ENCODE peak calls at places on chromosomes 11 and 22, in seven cellular contexts. X is thoracic aorta, M is hepatocyte, W is kidney, U is HFF-Myc, T is choroid plexus epithelial cell, F is GM12865. Z is an unnamed sample.

GRCh38 chr22:41449321-41449720 is 2.7 kb upstream of the TOB2 start:
- DNase-seq in X (no peak), M (no peak), W (no peak), U (no peak), T (no peak), F (peak), Z (no peak)

GRCh38 chr11:108369064-108369463 is 98.3 kb downstream of the C11orf65 start:
- DNase-seq in X (no peak), M (no peak), W (no peak), U (no peak), T (peak), F (no peak), Z (no peak)

GRCh38 chr11:34168642-34169051 is 63.2 kb downstream of the NAT10 start:
- DNase-seq in X (no peak), M (peak), W (peak), U (no peak), T (peak), F (no peak), Z (no peak)

GRCh38 chr22:37267128-37267587 is 15.2 kb upstream of the CYTH4 start:
- DNase-seq in X (no peak), M (peak), W (no peak), U (no peak), T (peak), F (peak), Z (peak)

GRCh38 chr11:74288161-74288560 is 23.3 kb downstream of the P4HA3 start:
- DNase-seq in X (peak), M (peak), W (no peak), U (peak), T (peak), F (no peak), Z (peak)

GRCh38 chr11:124953753-124954624 is at the start of gene CCDC15:
- DNase-seq in X (peak), M (peak), W (peak), U (peak), T (peak), F (peak), Z (peak)

GRCh38 chr11:61347916-61348461 is 13.7 kb downstream of the CYB561A3 start:
- DNase-seq in X (no peak), M (no peak), W (peak), U (no peak), T (peak), F (no peak), Z (peak)

GRCh38 chr11:105673089-105673488 is 63.2 kb downstream of the GRIA4 start:
- DNase-seq in X (no peak), M (peak), W (no peak), U (peak), T (peak), F (peak), Z (peak)

GRCh38 chr22:20624161-20624616 is 116.8 kb downstream of the MED15 start:
- DNase-seq in X (no peak), M (no peak), W (no peak), U (no peak), T (peak), F (peak), Z (peak)

GRCh38 chr22:28142361-28142801 is 223.3 kb upstream of the PITPNB start:
- DNase-seq in X (no peak), M (peak), W (no peak), U (peak), T (peak), F (no peak), Z (peak)

GRCh38 chr11:78244546-78245315 is 56.0 kb downstream of the USP35 start:
- DNase-seq in X (no peak), M (no peak), W (no peak), U (no peak), T (no peak), F (no peak), Z (peak)

GRCh38 chr11:76102772-76103171 is 103.5 kb downstream of the WNT11 start:
- DNase-seq in X (no peak), M (peak), W (no peak), U (no peak), T (peak), F (no peak), Z (peak)

GRCh38 chr11:6418199-6418957 is 516 bp downstream of the APBB1 start:
- DNase-seq in X (no peak), M (peak), W (peak), U (no peak), T (peak), F (no peak), Z (no peak)

GRCh38 chr22:49807780-49808708 is 19.6 kb downstream of the BRD1 start:
- DNase-seq in X (no peak), M (no peak), W (no peak), U (no peak), T (no peak), F (no peak), Z (peak)

GRCh38 chr11:124644426-124645280 is 22.0 kb downstream of the TBRG1 start:
- DNase-seq in X (no peak), M (peak), W (no peak), U (peak), T (peak), F (peak), Z (peak)

GRCh38 chr22:28710112-28710888 is 30.7 kb upstream of the TTC28 start:
- DNase-seq in X (no peak), M (peak), W (no peak), U (peak), T (peak), F (no peak), Z (peak)

GRCh38 chr22:50016308-50016987 is 3.9 kb upstream of the IL17REL start:
- DNase-seq in X (no peak), M (no peak), W (peak), U (no peak), T (no peak), F (no peak), Z (no peak)

GRCh38 chr11:119791701-119792151 is 62.7 kb upstream of the NECTIN1 start:
- DNase-seq in X (no peak), M (peak), W (peak), U (no peak), T (peak), F (no peak), Z (peak)

GRCh38 chr11:102138677-102139076 is 28.4 kb downstream of the YAP1 start:
- DNase-seq in X (no peak), M (no peak), W (no peak), U (no peak), T (peak), F (no peak), Z (peak)

GRCh38 chr11:62646825-62647608 is 604 bp upstream of the GANAB start:
- DNase-seq in X (no peak), M (no peak), W (peak), U (no peak), T (no peak), F (no peak), Z (no peak)

GRCh38 chr11:64694821-64695365 is 28.1 kb downstream of the NRXN2 start:
- DNase-seq in X (no peak), M (no peak), W (no peak), U (no peak), T (no peak), F (peak), Z (no peak)

GRCh38 chr11:64621283-64622019 is 30.4 kb downstream of the SLC22A12 start:
- DNase-seq in X (no peak), M (no peak), W (no peak), U (no peak), T (no peak), F (no peak), Z (no peak)

GRCh38 chr11:1553808-1554594 is 18.1 kb downstream of the DUSP8 start:
- DNase-seq in X (no peak), M (peak), W (peak), U (no peak), T (no peak), F (no peak), Z (no peak)

GRCh38 chr11:73393479-73394415 is 17.5 kb downstream of the RELT start:
- DNase-seq in X (no peak), M (peak), W (peak), U (peak), T (peak), F (peak), Z (peak)

GRCh38 chr11:65501005-65501529 is 2.2 kb downstream of the MALAT1 start:
- DNase-seq in X (no peak), M (no peak), W (no peak), U (peak), T (peak), F (no peak), Z (no peak)

GRCh38 chr22:25566812-25567211 is 2.3 kb downstream of the GRK3 start:
- DNase-seq in X (no peak), M (no peak), W (no peak), U (no peak), T (no peak), F (peak), Z (no peak)

GRCh38 chr22:25569983-25570382 is 5.5 kb downstream of the GRK3 start:
- DNase-seq in X (no peak), M (no peak), W (no peak), U (no peak), T (no peak), F (peak), Z (no peak)

GRCh38 chr22:25564979-25565677 is 653 bp downstream of the GRK3 start:
- DNase-seq in X (no peak), M (peak), W (peak), U (no peak), T (peak), F (peak), Z (no peak)

GRCh38 chr22:25564320-25564978 is at the start of gene GRK3:
- DNase-seq in X (no peak), M (peak), W (peak), U (peak), T (peak), F (peak), Z (peak)

GRCh38 chr22:25567305-25567704 is 2.8 kb downstream of the GRK3 start:
- DNase-seq in X (no peak), M (no peak), W (no peak), U (no peak), T (no peak), F (peak), Z (no peak)
- TF ChIP-seq CTCF in X (no peak), M (peak), W (no peak), U (no peak), T (no peak), F (no peak), Z (no peak)

GRCh38 chr11:69101792-69102152 is 53.0 kb downstream of the TPCN2 start:
- DNase-seq in X (no peak), M (no peak), W (peak), U (no peak), T (no peak), F (no peak), Z (no peak)
- H3K4me3 ChIP-seq in X (no peak), M (no peak), W (no peak), U (no peak), T (no peak), F (no peak), Z (no peak)

DNA sequence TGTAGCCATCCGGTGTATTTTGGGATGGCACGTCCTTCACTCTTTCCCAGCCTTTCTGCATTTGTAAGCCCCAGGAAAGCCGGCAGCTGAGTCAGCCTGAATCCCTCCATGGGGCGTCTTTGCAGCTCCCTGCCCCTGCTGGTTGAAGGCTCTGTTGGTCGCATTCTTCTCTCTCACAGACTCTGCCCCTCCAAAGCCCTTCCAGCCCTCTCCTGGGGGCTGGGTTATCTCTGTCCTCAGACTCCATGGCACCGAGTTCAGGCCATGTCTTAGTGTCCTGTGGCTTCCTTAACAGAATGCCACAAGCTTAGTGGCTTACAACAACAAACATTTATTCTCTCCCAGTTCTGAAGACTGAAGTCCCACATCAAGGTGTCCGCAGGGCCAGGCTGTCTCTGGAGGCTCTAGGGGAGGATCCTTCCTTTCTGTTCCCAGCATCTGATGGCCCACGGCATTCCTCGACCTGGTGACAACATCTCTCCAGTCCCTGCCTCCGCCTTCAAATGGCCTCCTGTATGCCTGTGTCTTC is 62.2 kb downstream of the BCR start:
- DNase-seq in X (no peak), M (peak), W (no peak), U (no peak), T (peak), F (no peak), Z (no peak)
- TF ChIP-seq CTCF in X (no peak), M (no peak), W (no peak), U (no peak), T (peak), F (no peak), Z (peak)

GRCh38 chr11:20668844-20669832 is at the start of gene NELL1:
- DNase-seq in X (no peak), M (peak), W (peak), U (no peak), T (peak), F (no peak), Z (no peak)
- H3K4me3 ChIP-seq in X (peak), M (peak), W (peak), U (no peak), T (no peak), F (no peak), Z (no peak)

DNA sequence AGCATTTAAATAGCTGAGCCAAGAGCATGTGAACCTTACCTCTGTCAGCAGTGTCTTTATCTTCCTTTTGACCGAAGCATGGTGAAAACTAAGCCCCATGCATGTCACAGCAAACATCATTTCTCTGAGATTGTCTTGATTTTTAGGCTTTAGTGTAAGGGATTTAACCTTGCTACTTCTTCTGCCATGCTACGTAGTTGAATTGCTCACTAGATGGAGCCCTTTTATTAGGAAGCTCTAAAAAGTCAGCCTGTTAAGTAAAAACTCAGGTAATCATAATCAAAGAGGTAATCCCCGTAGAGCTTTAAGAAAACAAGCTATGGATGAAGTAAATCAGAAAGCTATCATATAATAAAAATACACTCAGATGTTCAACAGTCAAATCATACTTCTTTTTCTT is 149.5 kb downstream of the PGR start:
- DNase-seq in X (no peak), M (peak), W (no peak), U (no peak), T (peak), F (no peak), Z (peak)
- TF ChIP-seq CTCF in X (no peak), M (peak), W (no peak), U (peak), T (peak), F (no peak), Z (peak)

GRCh38 chr11:114160884-114161283 is 101.4 kb downstream of the ZBTB16 start:
- DNase-seq in X (no peak), M (no peak), W (peak), U (no peak), T (no peak), F (no peak), Z (no peak)

GRCh38 chr11:114159320-114159719 is 99.8 kb downstream of the ZBTB16 start:
- DNase-seq in X (no peak), M (no peak), W (peak), U (no peak), T (no peak), F (no peak), Z (no peak)

GRCh38 chr11:114161486-114162250 is 102.2 kb downstream of the ZBTB16 start:
- DNase-seq in X (no peak), M (no peak), W (peak), U (no peak), T (no peak), F (no peak), Z (no peak)

GRCh38 chr11:114158886-114159285 is 99.4 kb downstream of the ZBTB16 start:
- DNase-seq in X (no peak), M (no peak), W (peak), U (no peak), T (no peak), F (no peak), Z (no peak)

DNA sequence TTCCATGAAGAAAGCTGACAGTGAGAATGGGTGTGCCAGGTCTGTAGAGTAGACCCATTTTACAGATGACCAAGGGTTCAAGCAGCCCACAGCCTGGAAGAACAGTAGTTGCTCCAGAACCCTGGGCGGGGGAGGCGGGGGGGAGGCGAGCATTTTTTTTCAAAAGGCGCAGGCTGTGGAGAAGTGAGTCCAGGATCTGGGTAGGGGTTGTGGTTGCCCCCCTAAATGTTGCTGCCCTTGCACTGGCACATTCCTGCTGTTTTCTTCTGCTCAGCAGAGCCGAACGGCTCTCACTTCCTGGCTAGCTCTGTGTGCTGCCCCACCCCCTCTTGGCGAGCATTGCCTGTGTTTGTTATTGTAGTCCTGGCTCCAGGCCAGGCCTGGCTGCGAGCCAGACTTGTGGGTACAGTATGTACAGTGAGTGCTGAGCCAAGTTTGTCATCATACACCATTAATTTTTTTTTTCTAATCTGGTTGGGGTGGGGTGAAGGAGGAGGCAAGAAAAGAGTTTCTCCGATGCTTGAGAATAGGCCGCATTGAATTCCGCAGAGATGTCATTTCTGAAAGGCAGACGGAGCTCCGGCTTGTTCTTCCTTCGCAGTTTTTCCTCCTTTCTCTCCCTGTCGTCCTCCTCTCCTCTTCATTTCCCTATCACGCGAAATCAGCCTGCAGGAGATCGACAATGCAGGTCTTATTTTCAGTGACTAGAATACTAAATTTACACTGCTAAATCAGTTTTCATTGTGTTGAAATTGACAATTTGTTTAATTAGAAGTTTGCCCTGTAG is 100.5 kb downstream of the ZBTB16 start:
- DNase-seq in X (peak), M (peak), W (peak), U (peak), T (peak), F (peak), Z (peak)
- H3K4me3 ChIP-seq in X (peak), M (no peak), W (peak), U (no peak), T (peak), F (no peak), Z (peak)

GRCh38 chr11:66891849-66892660 is 35.2 kb downstream of the LRFN4 start:
- DNase-seq in X (peak), M (peak), W (no peak), U (peak), T (peak), F (peak), Z (peak)
- TF ChIP-seq CTCF in X (no peak), M (no peak), W (no peak), U (no peak), T (peak), F (no peak), Z (no peak)

DNA sequence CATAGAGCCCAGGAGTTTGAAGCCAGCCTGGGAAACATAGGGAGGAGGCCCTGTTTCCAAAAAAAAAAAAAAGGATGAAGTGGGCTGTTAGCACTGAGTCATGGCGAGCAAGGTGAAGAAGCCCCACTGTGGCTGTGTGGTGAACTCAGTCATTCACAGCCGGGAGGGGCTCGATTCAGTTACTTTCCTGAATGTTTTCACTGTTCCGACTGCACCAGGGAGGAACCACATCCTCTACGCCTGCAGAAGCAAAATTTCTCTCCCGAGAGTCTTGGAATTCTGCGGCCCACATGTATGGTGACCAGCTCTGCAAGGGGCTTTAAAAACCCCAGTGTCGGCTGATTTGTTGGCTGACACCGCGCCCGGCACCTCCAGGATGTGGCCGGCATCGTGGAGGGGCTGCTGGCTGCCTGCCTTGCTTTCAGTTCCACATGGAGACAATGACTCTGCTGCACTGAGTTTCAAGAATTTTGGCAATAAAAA is 27.8 kb upstream of the GRAMD4 start:
- DNase-seq in X (no peak), M (no peak), W (peak), U (peak), T (peak), F (peak), Z (peak)
- H3K4me3 ChIP-seq in X (peak), M (no peak), W (no peak), U (peak), T (peak), F (no peak), Z (peak)

DNA sequence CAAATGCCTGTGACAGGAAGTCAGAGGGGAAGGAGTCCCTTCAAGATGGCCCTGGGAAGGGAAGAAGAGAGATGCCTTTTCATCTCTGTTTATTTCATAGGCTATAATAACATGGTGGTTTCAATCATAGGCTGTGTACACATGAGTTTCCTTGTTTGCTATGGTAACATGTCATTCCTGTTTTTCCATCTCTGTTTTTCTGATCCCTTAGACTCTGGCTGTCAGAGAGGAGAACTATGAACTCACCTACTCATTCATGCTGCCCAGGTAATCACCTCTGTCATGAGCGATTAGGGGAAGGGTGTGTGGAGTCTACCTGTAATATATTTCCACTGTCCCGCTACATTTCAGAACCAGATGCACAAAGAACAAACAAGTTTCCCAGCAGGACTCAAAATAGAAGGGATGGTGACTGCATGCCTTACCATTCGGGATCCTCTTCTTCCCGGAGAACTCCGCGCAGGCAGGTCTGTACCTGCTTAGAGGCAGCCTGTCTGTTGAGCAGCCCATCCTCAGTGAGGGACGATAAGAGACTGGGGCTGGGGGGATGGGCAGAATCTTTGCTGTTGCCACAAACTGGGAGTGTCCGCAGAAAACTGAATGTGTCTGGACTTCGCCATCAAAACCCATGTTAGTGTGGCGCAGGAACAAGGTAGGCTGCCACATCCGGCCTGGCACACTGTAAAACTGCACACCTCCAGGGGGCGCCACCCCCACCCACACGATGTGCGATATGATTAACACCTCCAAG is 7.1 kb upstream of the PEX26 start:
- DNase-seq in X (no peak), M (no peak), W (no peak), U (no peak), T (no peak), F (no peak), Z (no peak)
- TF ChIP-seq CTCF in X (no peak), M (peak), W (no peak), U (peak), T (peak), F (peak), Z (peak)

GRCh38 chr11:128476031-128476430 is 111.3 kb downstream of the ETS1 start:
- DNase-seq in X (no peak), M (no peak), W (no peak), U (no peak), T (no peak), F (no peak), Z (no peak)
- H3K4me3 ChIP-seq in X (no peak), M (no peak), W (no peak), U (no peak), T (no peak), F (no peak), Z (no peak)

Z was measured in fibroblast of the aortic adventitia.